ENCODE peak calls at places on chromosomes 12 and 14, in four cellular contexts. One of them, this sample, is unnamed.

GRCh38 chr12:15114501-15114900 is 106.7 kb downstream of the RERG start:
- DNase-seq in GM13976: no peak
- DNase-seq in brain microvascular endothelial cell: no peak
- DNase-seq in HuH-7.5: no peak
- DNase-seq in this sample: no peak

GRCh38 chr12:59665692-59666091 is 69.9 kb downstream of the SLC16A7 start:
- DNase-seq in brain microvascular endothelial cell: no peak
- DNase-seq in HuH-7.5: no peak
- DNase-seq in GM13976: no peak
- DNase-seq in this sample: no peak

GRCh38 chr12:53193953-53194716 is 12.9 kb downstream of the ITGB7 start:
- DNase-seq in brain microvascular endothelial cell: no peak
- DNase-seq in HuH-7.5: no peak
- DNase-seq in GM13976: no peak
- DNase-seq in this sample: no peak

GRCh38 chr12:111274820-111275219 is 94.1 kb downstream of the PHETA1 start:
- DNase-seq in GM13976: no peak
- DNase-seq in HuH-7.5: no peak
- DNase-seq in brain microvascular endothelial cell: no peak
- DNase-seq in this sample: no peak

GRCh38 chr14:103696466-103697071 is 18.7 kb downstream of the XRCC3 start:
- DNase-seq in GM13976: no peak
- DNase-seq in brain microvascular endothelial cell: peak
- DNase-seq in HuH-7.5: no peak
- DNase-seq in this sample: peak

GRCh38 chr14:92863281-92863680 is 59.7 kb upstream of the CHGA start:
- DNase-seq in GM13976: no peak
- DNase-seq in brain microvascular endothelial cell: no peak
- DNase-seq in HuH-7.5: no peak
- DNase-seq in this sample: no peak

GRCh38 chr14:90651405-90651804 is 164.8 kb downstream of the TTC7B start:
- DNase-seq in HuH-7.5: no peak
- DNase-seq in GM13976: no peak
- DNase-seq in brain microvascular endothelial cell: no peak
- DNase-seq in this sample: no peak

GRCh38 chr12:132205271-132206092 is 61.2 kb downstream of the NOC4L start:
- DNase-seq in brain microvascular endothelial cell: no peak
- DNase-seq in HuH-7.5: no peak
- DNase-seq in GM13976: peak
- DNase-seq in this sample: no peak

GRCh38 chr14:31508140-31508539 is 20.3 kb upstream of the GPR33 start:
- DNase-seq in brain microvascular endothelial cell: no peak
- DNase-seq in GM13976: no peak
- DNase-seq in HuH-7.5: no peak
- DNase-seq in this sample: no peak

GRCh38 chr12:40215977-40216376 is 8.8 kb upstream of the LRRK2 start:
- DNase-seq in brain microvascular endothelial cell: no peak
- DNase-seq in GM13976: no peak
- DNase-seq in HuH-7.5: no peak
- DNase-seq in this sample: no peak

GRCh38 chr12:31959701-31960391 is 631 bp downstream of the RESF1 start:
- DNase-seq in GM13976: peak
- DNase-seq in brain microvascular endothelial cell: peak
- DNase-seq in HuH-7.5: peak
- DNase-seq in this sample: peak

GRCh38 chr12:24839268-24839791 is 109.6 kb downstream of the BCAT1 start:
- DNase-seq in GM13976: peak
- DNase-seq in HuH-7.5: no peak
- DNase-seq in brain microvascular endothelial cell: peak
- DNase-seq in this sample: no peak

GRCh38 chr14:60238955-60239354 is 10.1 kb upstream of the PPM1A start:
- DNase-seq in GM13976: no peak
- DNase-seq in HuH-7.5: no peak
- DNase-seq in brain microvascular endothelial cell: no peak
- DNase-seq in this sample: no peak

GRCh38 chr12:27639265-27639664 is 57.0 kb upstream of the REP15 start:
- DNase-seq in GM13976: no peak
- DNase-seq in brain microvascular endothelial cell: no peak
- DNase-seq in HuH-7.5: no peak
- DNase-seq in this sample: no peak

GRCh38 chr14:55329999-55330710 is 58.9 kb downstream of the FBXO34 start:
- DNase-seq in HuH-7.5: no peak
- DNase-seq in brain microvascular endothelial cell: no peak
- DNase-seq in GM13976: no peak
- DNase-seq in this sample: no peak

GRCh38 chr12:120853188-120853587 is 51.0 kb downstream of the SPPL3 start:
- DNase-seq in brain microvascular endothelial cell: no peak
- DNase-seq in HuH-7.5: no peak
- DNase-seq in GM13976: no peak
- DNase-seq in this sample: no peak

GRCh38 chr14:104111301-104112112 is 26.0 kb downstream of the ASPG start:
- DNase-seq in GM13976: no peak
- DNase-seq in brain microvascular endothelial cell: no peak
- DNase-seq in HuH-7.5: no peak
- DNase-seq in this sample: no peak

GRCh38 chr12:25295361-25295760 is 44.6 kb upstream of the KRAS start:
- DNase-seq in GM13976: no peak
- DNase-seq in brain microvascular endothelial cell: no peak
- DNase-seq in HuH-7.5: no peak
- DNase-seq in this sample: no peak

GRCh38 chr12:102631274-102631673 is 150.9 kb upstream of the IGF1 start:
- DNase-seq in HuH-7.5: no peak
- DNase-seq in brain microvascular endothelial cell: peak
- DNase-seq in GM13976: no peak
- DNase-seq in this sample: peak

GRCh38 chr14:91464615-91465205 is 45.4 kb downstream of the PPP4R3A start:
- DNase-seq in HuH-7.5: no peak
- DNase-seq in GM13976: no peak
- DNase-seq in brain microvascular endothelial cell: no peak
- DNase-seq in this sample: no peak

GRCh38 chr12:101719566-101719965 is 19.7 kb downstream of the SYCP3 start:
- DNase-seq in HuH-7.5: no peak
- DNase-seq in brain microvascular endothelial cell: no peak
- DNase-seq in GM13976: no peak
- DNase-seq in this sample: no peak

GRCh38 chr14:94515426-94515825 is 6.2 kb upstream of the SERPINA12 start:
- DNase-seq in GM13976: no peak
- DNase-seq in HuH-7.5: no peak
- DNase-seq in brain microvascular endothelial cell: no peak
- DNase-seq in this sample: no peak

GRCh38 chr12:94267907-94268575 is 119.7 kb downstream of the PLXNC1 start:
- DNase-seq in GM13976: peak
- DNase-seq in brain microvascular endothelial cell: no peak
- DNase-seq in HuH-7.5: no peak
- DNase-seq in this sample: no peak

GRCh38 chr14:24147761-24148428 is 597 bp downstream of the RNF31 start:
- DNase-seq in brain microvascular endothelial cell: no peak
- DNase-seq in HuH-7.5: no peak
- DNase-seq in GM13976: no peak
- DNase-seq in this sample: no peak

GRCh38 chr14:53646925-53647324 is 309.7 kb downstream of the BMP4 start:
- DNase-seq in HuH-7.5: no peak
- DNase-seq in brain microvascular endothelial cell: no peak
- DNase-seq in GM13976: no peak
- DNase-seq in this sample: no peak

GRCh38 chr12:52160200-52160599 is 31.6 kb downstream of the KRT80 start:
- DNase-seq in brain microvascular endothelial cell: no peak
- DNase-seq in HuH-7.5: no peak
- DNase-seq in GM13976: no peak
- DNase-seq in this sample: no peak

GRCh38 chr12:107504503-107504885 is 181.1 kb upstream of the PWP1 start:
- DNase-seq in GM13976: no peak
- DNase-seq in HuH-7.5: no peak
- DNase-seq in brain microvascular endothelial cell: no peak
- DNase-seq in this sample: no peak

GRCh38 chr14:93410893-93411292 is 19.8 kb upstream of the UNC79 start:
- DNase-seq in HuH-7.5: no peak
- DNase-seq in brain microvascular endothelial cell: no peak
- DNase-seq in GM13976: no peak
- DNase-seq in this sample: no peak

GRCh38 chr14:57244103-57244502 is 24.6 kb downstream of the EXOC5 start:
- DNase-seq in GM13976: no peak
- DNase-seq in brain microvascular endothelial cell: no peak
- DNase-seq in HuH-7.5: no peak
- DNase-seq in this sample: no peak

GRCh38 chr14:93073833-93074769 is 41.6 kb downstream of the ITPK1 start:
- DNase-seq in HuH-7.5: peak
- DNase-seq in GM13976: no peak
- DNase-seq in brain microvascular endothelial cell: peak
- DNase-seq in this sample: no peak

GRCh38 chr14:77375973-77376372 is 921 bp downstream of the TMED8 start:
- DNase-seq in brain microvascular endothelial cell: no peak
- DNase-seq in GM13976: no peak
- DNase-seq in HuH-7.5: no peak
- DNase-seq in this sample: no peak